ENCODE peak calls at places on chromosome 4, in nine cellular contexts. U is hypothalamus; P is ACHN; R is stimulated activated CD4-positive, alpha-beta T cell treated with anti-CD3 and anti-CD28 coated beads, Interleukin-1b, Interleukin-23, amount 100 ng/mL, for 4 hours; D is cardiac fibroblast; S is adipocyte; O is iPS-NIHi11; J is head of caudate nucleus; C is activated CD4-positive, alpha-beta T cell treated with anti-CD3 and anti-CD28 coated beads, Interleukin-2, amount 10 ng/mL, durations not matched to agents 7 days and 5 days. Q is an unnamed sample.

GRCh38 chr4:147543039-147543438 is 62.1 kb downstream of the EDNRA start:
- DNase-seq in D (peak), O (no peak), S (peak), R (no peak), U (no peak), J (no peak), P (no peak), C (no peak), Q (peak)

GRCh38 chr4:176778491-176778890 is 14.2 kb downstream of the VEGFC start:
- DNase-seq in J (no peak), D (peak), O (no peak), S (peak), C (no peak), R (no peak), U (no peak), P (peak), Q (peak)

GRCh38 chr4:178812866-178813265 is 1370.6 kb upstream of the AGA start:
- DNase-seq in U (no peak), C (no peak), P (no peak), D (no peak), J (no peak), O (no peak), S (no peak), R (no peak), Q (no peak)

GRCh38 chr4:80192937-80193336 is 4.4 kb upstream of the PRDM8 start:
- DNase-seq in D (peak), S (peak), P (peak), C (no peak), R (no peak), J (no peak), O (no peak), U (no peak), Q (peak)

GRCh38 chr4:86132459-86132858 is 227.4 kb downstream of the MAPK10 start:
- DNase-seq in P (no peak), O (no peak), D (no peak), C (no peak), U (no peak), R (no peak), J (no peak), S (no peak), Q (no peak)

GRCh38 chr4:108774809-108775530 is 12.1 kb upstream of the ETNPPL start:
- DNase-seq in P (no peak), D (no peak), O (no peak), U (no peak), J (peak), S (no peak), C (no peak), R (no peak), Q (no peak)

GRCh38 chr4:17760602-17761001 is 20.8 kb downstream of the FAM184B start:
- DNase-seq in O (no peak), S (no peak), D (no peak), U (no peak), C (no peak), R (no peak), J (no peak), P (no peak), Q (no peak)

GRCh38 chr4:17447675-17448298 is 64.1 kb downstream of the QDPR start:
- DNase-seq in D (peak), U (no peak), S (peak), J (no peak), R (peak), P (peak), O (peak), C (peak), Q (peak)

GRCh38 chr4:165767671-165768070 is 105.4 kb upstream of the TLL1 start:
- DNase-seq in R (no peak), C (no peak), O (no peak), S (no peak), P (no peak), D (no peak), U (no peak), J (no peak), Q (no peak)

GRCh38 chr4:133320576-133321170 is 171.6 kb downstream of the PCDH10 start:
- DNase-seq in S (peak), U (no peak), R (no peak), D (peak), O (peak), C (no peak), J (no peak), P (peak), Q (peak)

GRCh38 chr4:70183168-70183939 is 12.2 kb upstream of the ODAM start:
- DNase-seq in U (no peak), C (peak), O (peak), S (peak), R (no peak), D (peak), J (no peak), P (peak), Q (no peak)

GRCh38 chr4:100118213-100118612 is 72.1 kb downstream of the DDIT4L start:
- DNase-seq in C (no peak), U (no peak), R (no peak), S (no peak), D (peak), P (no peak), O (no peak), J (no peak), Q (no peak)

GRCh38 chr4:107734120-107734519 is 14.1 kb upstream of the PAPSS1 start:
- DNase-seq in D (no peak), R (no peak), U (no peak), O (peak), C (no peak), P (peak), J (no peak), S (no peak), Q (peak)

GRCh38 chr4:54230479-54231418 is 1.7 kb downstream of the PDGFRA start:
- DNase-seq in U (no peak), C (no peak), R (no peak), S (peak), J (no peak), P (no peak), O (no peak), D (peak), Q (peak)

GRCh38 chr4:184355111-184355604 is 119.2 kb downstream of the IRF2 start:
- DNase-seq in U (no peak), D (peak), P (peak), J (no peak), O (no peak), S (peak), C (peak), R (no peak), Q (peak)

GRCh38 chr4:10381146-10381545 is 76.1 kb downstream of the ZNF518B start:
- DNase-seq in O (peak), S (no peak), D (no peak), J (no peak), R (no peak), U (no peak), P (no peak), C (no peak), Q (no peak)

GRCh38 chr4:123505077-123505456 is 108.5 kb downstream of the SPRY1 start:
- DNase-seq in R (no peak), S (peak), O (no peak), D (peak), U (no peak), J (no peak), P (peak), C (no peak), Q (no peak)

GRCh38 chr4:69601065-69601464 is 38.4 kb downstream of the UGT2A2 start:
- DNase-seq in U (no peak), C (no peak), J (no peak), R (no peak), O (peak), P (no peak), S (no peak), D (no peak), Q (no peak)

GRCh38 chr4:128606173-128606572 is 203.3 kb upstream of the JADE1 start:
- DNase-seq in S (no peak), R (no peak), U (no peak), O (no peak), J (no peak), D (peak), P (no peak), C (no peak), Q (peak)

GRCh38 chr4:163161536-163162205 is 5.0 kb downstream of the NAF1 start:
- DNase-seq in P (no peak), D (peak), J (no peak), U (no peak), C (no peak), S (peak), R (peak), O (no peak), Q (peak)

GRCh38 chr4:175998782-175999181 is 66.9 kb upstream of the WDR17 start:
- DNase-seq in D (peak), S (no peak), P (peak), O (peak), U (no peak), R (no peak), J (no peak), C (no peak), Q (no peak)

GRCh38 chr4:77921701-77922100 is 59.1 kb downstream of the MRPL1 start:
- DNase-seq in C (no peak), S (peak), R (no peak), U (no peak), D (peak), J (no peak), P (peak), O (no peak), Q (peak)

GRCh38 chr4:10106421-10107039 is 10.1 kb downstream of the WDR1 start:
- DNase-seq in U (no peak), R (peak), S (peak), P (peak), O (no peak), J (peak), D (peak), C (peak), Q (peak)

GRCh38 chr4:3406021-3406420 is 35.7 kb upstream of the HGFAC start:
- DNase-seq in S (no peak), O (no peak), U (no peak), R (no peak), C (no peak), D (no peak), P (no peak), J (peak), Q (no peak)

GRCh38 chr4:87884976-87885574 is 52.3 kb downstream of the MEPE start:
- DNase-seq in S (no peak), D (no peak), U (no peak), P (no peak), R (no peak), C (no peak), J (no peak), O (no peak), Q (peak)

GRCh38 chr4:157096439-157096838 is 20.5 kb downstream of the GLRB start:
- DNase-seq in J (no peak), R (no peak), P (no peak), O (no peak), U (no peak), C (no peak), D (peak), S (peak), Q (peak)

GRCh38 chr4:140250989-140251552 is 97.1 kb upstream of the MAML3 start:
- DNase-seq in C (no peak), P (no peak), O (no peak), J (no peak), S (peak), R (no peak), U (no peak), D (no peak), Q (peak)

GRCh38 chr4:123386608-123387007 is 10.0 kb upstream of the SPRY1 start:
- DNase-seq in J (no peak), P (no peak), C (no peak), U (no peak), D (no peak), O (no peak), R (no peak), S (peak), Q (peak)

GRCh38 chr4:72295966-72296557 is 264.3 kb downstream of the NPFFR2 start:
- DNase-seq in R (no peak), J (no peak), P (peak), O (peak), D (peak), C (no peak), U (no peak), S (peak), Q (peak)

GRCh38 chr4:173585876-173586572 is 56.0 kb upstream of the HAND2 start:
- DNase-seq in J (no peak), P (no peak), U (no peak), O (no peak), D (no peak), C (no peak), R (no peak), S (no peak), Q (no peak)

GRCh38 chr4:184168406-184169019 is 49.2 kb downstream of the ENPP6 start:
- DNase-seq in D (peak), O (peak), S (peak), P (peak), R (peak), U (peak), J (peak), C (peak), Q (peak)

GRCh38 chr4:153485860-153486259 is 19.7 kb downstream of the TMEM131L start:
- DNase-seq in R (no peak), J (no peak), U (no peak), S (no peak), P (no peak), O (no peak), D (no peak), C (no peak), Q (no peak)

GRCh38 chr4:15956179-15956850 is 6.7 kb downstream of the FGFBP2 start:
- DNase-seq in D (peak), C (peak), J (peak), S (peak), O (peak), R (peak), P (peak), U (no peak), Q (peak)

GRCh38 chr4:85028910-85029309 is 62.4 kb upstream of the WDFY3 start:
- DNase-seq in J (no peak), R (no peak), C (no peak), S (peak), P (no peak), O (no peak), D (peak), U (no peak), Q (peak)

GRCh38 chr4:53100801-53101581 is 238.9 kb downstream of the RASL11B start:
- DNase-seq in D (peak), C (no peak), S (peak), J (no peak), P (peak), U (no peak), O (no peak), R (no peak), Q (peak)

GRCh38 chr4:15920723-15921591 is 17.6 kb downstream of the FGFBP1 start:
- DNase-seq in O (no peak), P (peak), C (no peak), D (peak), J (no peak), S (peak), R (no peak), U (no peak), Q (peak)

GRCh38 chr4:121156822-121157769 is 7.0 kb downstream of the TNIP3 start:
- DNase-seq in J (no peak), R (no peak), U (no peak), D (peak), C (peak), P (peak), S (peak), O (peak), Q (peak)

GRCh38 chr4:53605783-53606182 is 14.5 kb upstream of the LNX1 start:
- DNase-seq in R (no peak), O (no peak), U (no peak), S (no peak), P (no peak), C (no peak), D (no peak), J (no peak), Q (peak)

GRCh38 chr4:169484485-169484884 is 127.9 kb downstream of the NEK1 start:
- DNase-seq in U (no peak), O (no peak), P (no peak), R (no peak), C (no peak), D (peak), S (peak), J (no peak), Q (peak)

GRCh38 chr4:48831532-48832015 is 686 bp downstream of the OCIAD1 start:
- DNase-seq in P (peak), S (peak), J (no peak), R (no peak), C (no peak), U (no peak), O (no peak), D (peak), Q (peak)